ENCODE peak calls at places on chromosomes 6 and 20, in ten cellular contexts. Z, S, J, T, W, E, L, B, O and Y are unnamed samples.
A peak's percentile ranks its signal among the peaks of the same experiment; 100 is the strongest.

GRCh38 chr6:49087372-49087771 is 375.7 kb downstream of the MMUT start:
- DNase-seq in Z (no peak), S (no peak), J (no peak), T (no peak), W (no peak), E (no peak), L (no peak), B (peak; percentile 55), O (no peak), Y (no peak)

GRCh38 chr6:30928677-30929076 is 3.3 kb downstream of the SFTA2 start:
- DNase-seq in Z (no peak), S (no peak), J (no peak), T (no peak), W (no peak), E (no peak), L (no peak), B (no peak), O (no peak), Y (no peak)

GRCh38 chr20:20816969-20817368 is 104.5 kb upstream of the RALGAPA2 start:
- DNase-seq in Z (no peak), S (no peak), J (no peak), T (no peak), W (no peak), E (no peak), L (no peak), B (no peak), O (no peak), Y (no peak)

GRCh38 chr6:44462335-44462734 is 74.8 kb downstream of the CDC5L start:
- DNase-seq in Z (no peak), S (no peak), J (no peak), T (no peak), W (no peak), E (no peak), L (no peak), B (no peak), O (no peak), Y (no peak)

GRCh38 chr6:3748208-3748701 is 3.3 kb downstream of the PXDC1 start:
- DNase-seq in Z (peak; percentile 87), S (no peak), J (peak; percentile 91), T (no peak), W (no peak), E (peak; percentile 53), L (no peak), B (no peak), O (peak; percentile 41), Y (no peak)

GRCh38 chr6:39295538-39295937 is 18.7 kb downstream of the KCNK17 start:
- DNase-seq in Z (no peak), S (no peak), J (no peak), T (no peak), W (no peak), E (no peak), L (no peak), B (no peak), O (no peak), Y (no peak)

GRCh38 chr20:21571841-21572690 is 58.2 kb upstream of the NKX2-2 start:
- DNase-seq in Z (no peak), S (no peak), J (peak; percentile 4), T (no peak), W (no peak), E (peak; percentile 20), L (no peak), B (no peak), O (no peak), Y (no peak)

GRCh38 chr6:23533954-23534725 is 591.9 kb upstream of the NRSN1 start:
- DNase-seq in Z (no peak), S (no peak), J (no peak), T (no peak), W (no peak), E (no peak), L (no peak), B (no peak), O (no peak), Y (no peak)

GRCh38 chr20:51574248-51575033 is 31.9 kb upstream of the NFATC2 start:
- DNase-seq in Z (no peak), S (no peak), J (no peak), T (no peak), W (no peak), E (peak; percentile 41), L (no peak), B (no peak), O (no peak), Y (no peak)

GRCh38 chr6:69105288-69105687 is 470.2 kb downstream of the ADGRB3 start:
- DNase-seq in Z (no peak), S (no peak), J (no peak), T (no peak), W (no peak), E (no peak), L (no peak), B (no peak), O (no peak), Y (no peak)

GRCh38 chr6:44943541-44943940 is 384.6 kb upstream of the RUNX2 start:
- DNase-seq in Z (no peak), S (no peak), J (no peak), T (no peak), W (no peak), E (no peak), L (no peak), B (no peak), O (no peak), Y (no peak)

GRCh38 chr6:7726416-7727149 is 684 bp downstream of the BMP6 start:
- DNase-seq in Z (no peak), S (no peak), J (no peak), T (no peak), W (no peak), E (no peak), L (no peak), B (no peak), O (peak; percentile 45), Y (no peak)

GRCh38 chr6:21914121-21914973 is 320.8 kb downstream of the SOX4 start:
- DNase-seq in Z (no peak), S (no peak), J (no peak), T (peak; percentile 28), W (peak; percentile 44), E (peak; percentile 46), L (no peak), B (no peak), O (no peak), Y (no peak)

GRCh38 chr6:39079197-39079596 is 30.6 kb downstream of the GLP1R start:
- DNase-seq in Z (no peak), S (no peak), J (no peak), T (no peak), W (no peak), E (no peak), L (no peak), B (no peak), O (no peak), Y (no peak)

GRCh38 chr20:47487175-47487917 is 14.3 kb upstream of the NCOA3 start:
- DNase-seq in Z (no peak), S (peak; percentile 7), J (no peak), T (peak; percentile 17), W (peak; percentile 12), E (peak; percentile 72), L (peak; percentile 77), B (no peak), O (no peak), Y (no peak)